ENCODE peak calls at places on chromosome 11, in six cellular contexts. P is NCI-H1694, F is coronary artery, U is vagina, R is kidney epithelial cell, G is IMR-90. B is an unnamed sample.

GRCh38 chr11:117945047-117945820 is 16.0 kb upstream of the TMPRSS13 start:
- DNase-seq in P (no peak), F (no peak), U (peak), R (no peak), G (no peak), B (no peak)

GRCh38 chr11:8720376-8720775 is 37.8 kb downstream of the RPL27A start:
- DNase-seq in P (no peak), F (no peak), U (no peak), R (no peak), G (peak), B (no peak)

GRCh38 chr11:85682330-85683305 is 3.4 kb downstream of the CCDC89 start:
- DNase-seq in P (peak), F (no peak), U (no peak), R (no peak), G (peak), B (peak)

GRCh38 chr11:130162733-130163132 is 3.2 kb downstream of the ST14 start:
- DNase-seq in P (no peak), F (no peak), U (no peak), R (no peak), G (no peak), B (no peak)

GRCh38 chr11:15525582-15525981 is 410.9 kb downstream of the INSC start:
- DNase-seq in P (no peak), F (no peak), U (no peak), R (no peak), G (no peak), B (no peak)

GRCh38 chr11:71461696-71462095 is 8.7 kb downstream of the NADSYN1 start:
- DNase-seq in P (no peak), F (no peak), U (no peak), R (no peak), G (no peak), B (no peak)

GRCh38 chr11:120744016-120744994 is 232.8 kb downstream of the GRIK4 start:
- DNase-seq in P (no peak), F (no peak), U (peak), R (no peak), G (no peak), B (no peak)

GRCh38 chr11:66361502-66361941 is 10.0 kb downstream of the SLC29A2 start:
- DNase-seq in P (no peak), F (no peak), U (no peak), R (no peak), G (no peak), B (peak)

GRCh38 chr11:62464655-62465054 is 45.8 kb downstream of the SCGB1A1 start:
- DNase-seq in P (no peak), F (no peak), U (no peak), R (no peak), G (no peak), B (no peak)

GRCh38 chr11:75505966-75506692 is 19.6 kb downstream of the GDPD5 start:
- DNase-seq in P (no peak), F (peak), U (no peak), R (no peak), G (no peak), B (no peak)